ENCODE peak calls at places on chromosomes 3 and 15, in six cellular contexts. Q is trophoblast cell, C is IMR-90, W is H9, Y is mesenchymal stem cell, X is H1. D is an unnamed sample.

GRCh38 chr3:195416795-195417194 is 26.0 kb downstream of the ACAP2 start:
- DNase-seq in W (no peak), Q (peak), Y (no peak), C (no peak), X (no peak), D (no peak)

GRCh38 chr3:191412764-191413163 is 48.2 kb upstream of the PYDC2 start:
- DNase-seq in C (peak), Q (no peak), W (no peak), Y (peak), X (no peak), D (no peak)

GRCh38 chr3:99776516-99777209 is 41.0 kb upstream of the CMSS1 start:
- DNase-seq in X (no peak), C (peak), Y (no peak), Q (peak), W (no peak), D (no peak)

GRCh38 chr15:67085237-67085817 is 19.9 kb downstream of the SMAD3 start:
- DNase-seq in Y (no peak), Q (peak), W (no peak), C (no peak), X (no peak), D (no peak)

GRCh38 chr3:19065027-19065426 is 83.3 kb upstream of the KCNH8 start:
- DNase-seq in X (no peak), W (no peak), C (no peak), Y (no peak), Q (no peak), D (peak)

GRCh38 chr3:182697345-182697919 is 95.9 kb upstream of the ATP11B start:
- DNase-seq in C (no peak), Q (no peak), X (no peak), W (no peak), Y (no peak), D (no peak)

GRCh38 chr3:126959921-126960603 is 22.9 kb upstream of the PLXNA1 start:
- DNase-seq in W (peak), Q (no peak), Y (peak), C (peak), X (no peak), D (no peak)

GRCh38 chr3:140724856-140725812 is 47.3 kb downstream of the TRIM42 start:
- DNase-seq in C (no peak), W (no peak), Q (no peak), Y (no peak), X (no peak), D (no peak)

GRCh38 chr3:47664519-47664918 is 85.9 kb upstream of the CSPG5 start:
- DNase-seq in X (no peak), C (no peak), Y (peak), Q (no peak), W (no peak), D (no peak)

GRCh38 chr15:34119291-34119690 is 17.4 kb downstream of the PGBD4 start:
- DNase-seq in X (no peak), Q (peak), Y (peak), C (no peak), W (no peak), D (no peak)

GRCh38 chr3:12946134-12946533 is 104.8 kb upstream of the RPL32 start:
- DNase-seq in C (no peak), Y (no peak), W (no peak), X (no peak), Q (no peak), D (no peak)

GRCh38 chr15:31325432-31325975 is 1.1 kb upstream of the KLF13 start:
- DNase-seq in Q (no peak), W (no peak), Y (no peak), C (peak), X (no peak), D (no peak)

DNA sequence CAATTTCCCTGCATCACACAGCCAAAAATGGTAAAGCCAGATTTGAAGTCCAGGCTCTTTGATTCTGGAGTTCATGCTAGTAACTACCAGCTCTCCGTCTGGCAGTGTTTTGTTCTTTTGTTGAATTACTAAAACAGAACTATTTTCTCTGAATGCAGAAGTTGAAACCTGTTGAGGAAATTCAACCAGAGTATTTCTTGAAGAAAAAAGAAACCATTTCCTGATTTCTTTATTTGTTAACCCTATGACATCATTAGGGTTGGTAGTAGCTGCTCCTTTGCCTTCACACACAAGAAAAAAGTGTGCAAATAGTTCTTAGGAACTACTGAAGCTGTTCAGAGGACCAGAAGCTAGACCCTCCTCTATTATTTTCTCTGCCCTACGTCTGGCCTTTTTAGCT is 34.4 kb downstream of the CRTC3 start:
- DNase-seq in Y (no peak), X (no peak), W (no peak), Q (no peak), C (no peak), D (no peak)
- H3K4me2 ChIP-seq in Y (no peak), X (no peak), W (no peak), Q (no peak), C (no peak), D (no peak)

DNA sequence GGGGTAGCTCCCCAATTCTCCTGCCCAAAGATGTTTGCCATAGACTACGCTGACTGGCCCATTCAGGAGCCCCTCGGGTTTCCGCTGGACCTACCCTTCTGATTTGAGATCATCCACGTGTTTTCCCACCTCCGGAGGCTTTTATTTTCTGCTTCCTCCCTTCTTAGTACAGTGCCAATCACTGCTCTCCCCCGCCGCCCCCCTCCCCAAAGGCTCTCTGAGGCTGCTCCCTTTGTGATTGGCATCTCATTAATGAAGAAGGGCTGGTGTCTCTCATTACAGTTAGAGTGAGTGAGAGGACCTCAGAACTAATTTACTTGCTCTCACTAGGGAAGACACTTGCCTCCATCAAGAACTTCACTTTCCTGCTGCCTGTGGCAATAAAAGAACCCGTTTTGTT is 284.7 kb upstream of the ICE2 start:
- DNase-seq in C (no peak), X (no peak), Q (no peak), Y (no peak), W (no peak), D (no peak)
- H3K27ac ChIP-seq in C (no peak), X (no peak), Q (no peak), Y (no peak), W (no peak), D (no peak)

GRCh38 chr3:82085356-82085755 is 323.9 kb upstream of the GBE1 start:
- DNase-seq in Q (no peak), W (no peak), X (no peak), C (no peak), Y (no peak), D (no peak)
- H3K14ac ChIP-seq in Q (no peak), W (no peak), X (no peak), C (no peak), Y (no peak), D (no peak)

DNA sequence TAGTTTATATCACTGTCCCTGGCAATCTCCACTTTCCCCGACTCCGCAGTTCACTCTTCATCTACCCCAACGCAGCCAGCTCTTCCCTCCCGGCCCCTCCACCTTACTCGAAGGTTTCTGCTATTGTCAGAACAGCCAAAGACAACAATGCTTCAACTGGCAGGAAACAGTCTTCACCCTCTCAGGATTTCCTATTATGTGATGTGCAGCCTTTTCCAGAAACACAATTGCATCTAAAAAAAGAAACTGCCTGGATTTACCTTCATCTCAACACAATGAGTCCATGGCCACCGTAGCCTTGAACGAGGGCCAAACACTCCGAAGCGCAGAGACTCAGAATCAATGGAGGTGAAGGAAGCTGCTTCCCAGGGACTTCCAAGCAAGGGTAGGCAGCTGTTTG is 182.1 kb upstream of the TSC22D2 start:
- DNase-seq in C (no peak), X (no peak), Y (no peak), W (no peak), Q (no peak), D (no peak)
- H3K4me2 ChIP-seq in C (no peak), X (no peak), Y (no peak), W (no peak), Q (no peak), D (no peak)

GRCh38 chr3:11640009-11640673 is 3.6 kb downstream of the VGLL4 start:
- DNase-seq in Y (no peak), W (no peak), Q (no peak), C (peak), X (no peak), D (no peak)
- H3K27ac ChIP-seq in Y (no peak), W (no peak), Q (no peak), C (peak), X (no peak), D (no peak)

GRCh38 chr3:63349583-63350177 is 71.6 kb downstream of the SYNPR start:
- DNase-seq in Y (peak), C (peak), W (peak), Q (peak), X (no peak), D (peak)
- H3K14ac ChIP-seq in Y (no peak), C (no peak), W (no peak), Q (no peak), X (no peak), D (no peak)

GRCh38 chr3:118110196-118110595 is 924.5 kb downstream of the IGSF11 start:
- DNase-seq in Q (no peak), X (no peak), W (no peak), Y (no peak), C (peak), D (no peak)
- H3K4me2 ChIP-seq in Q (no peak), X (no peak), W (no peak), Y (no peak), C (no peak), D (no peak)

DNA sequence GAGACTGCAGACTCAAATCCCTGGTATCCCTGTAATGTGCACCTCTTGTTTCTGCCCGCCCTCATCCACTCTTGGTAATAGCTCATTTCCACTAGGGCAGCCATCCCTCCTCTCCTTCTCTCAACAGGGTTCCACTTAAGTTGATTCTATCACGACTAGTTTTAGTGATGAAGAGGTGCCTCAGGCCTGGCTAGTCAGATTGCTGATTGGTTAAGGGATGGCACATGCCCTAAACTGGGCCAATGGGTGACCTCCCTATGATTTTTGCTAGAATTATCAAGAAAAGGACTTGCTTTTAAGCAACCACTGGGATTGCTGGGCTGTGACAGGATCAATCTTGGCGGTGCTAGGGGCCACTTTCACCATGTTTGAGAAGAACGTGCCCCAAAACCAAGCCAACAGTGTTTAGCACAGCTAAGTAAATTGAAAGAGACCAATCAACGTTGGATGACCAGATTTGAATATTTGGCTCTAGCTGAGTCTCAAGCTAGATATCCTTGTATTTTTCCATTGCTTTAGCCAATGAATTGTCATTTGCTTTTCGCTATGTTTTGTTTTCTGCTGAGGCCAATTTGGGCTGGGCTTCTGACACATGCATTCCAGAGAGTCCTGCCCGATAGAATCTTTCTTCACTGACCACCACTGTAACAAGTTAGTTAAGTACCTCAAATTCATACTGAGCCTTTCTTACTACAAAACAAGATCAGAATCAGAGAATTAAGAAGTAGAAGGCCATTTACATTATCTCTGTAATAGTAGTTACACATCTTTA is 131.0 kb downstream of the PDZRN3 start:
- DNase-seq in Y (peak), W (no peak), X (no peak), C (peak), Q (peak), D (no peak)
- H3K27ac ChIP-seq in Y (peak), W (no peak), X (no peak), C (no peak), Q (no peak), D (no peak)

GRCh38 chr3:35065891-35066290 is 573.4 kb upstream of the ARPP21 start:
- DNase-seq in C (no peak), X (no peak), Q (no peak), Y (no peak), W (no peak), D (no peak)

GRCh38 chr3:35067750-35068149 is 571.6 kb upstream of the ARPP21 start:
- DNase-seq in X (no peak), Q (no peak), W (no peak), C (no peak), Y (no peak), D (no peak)

GRCh38 chr3:35070088-35070487 is 569.2 kb upstream of the ARPP21 start:
- DNase-seq in C (no peak), Q (no peak), X (no peak), Y (no peak), W (no peak), D (no peak)

GRCh38 chr3:35064761-35065160 is 574.6 kb upstream of the ARPP21 start:
- DNase-seq in Q (no peak), W (no peak), Y (no peak), C (no peak), X (no peak), D (no peak)
- H3K14ac ChIP-seq in Q (no peak), W (no peak), Y (no peak), C (no peak), X (no peak), D (no peak)

DNA sequence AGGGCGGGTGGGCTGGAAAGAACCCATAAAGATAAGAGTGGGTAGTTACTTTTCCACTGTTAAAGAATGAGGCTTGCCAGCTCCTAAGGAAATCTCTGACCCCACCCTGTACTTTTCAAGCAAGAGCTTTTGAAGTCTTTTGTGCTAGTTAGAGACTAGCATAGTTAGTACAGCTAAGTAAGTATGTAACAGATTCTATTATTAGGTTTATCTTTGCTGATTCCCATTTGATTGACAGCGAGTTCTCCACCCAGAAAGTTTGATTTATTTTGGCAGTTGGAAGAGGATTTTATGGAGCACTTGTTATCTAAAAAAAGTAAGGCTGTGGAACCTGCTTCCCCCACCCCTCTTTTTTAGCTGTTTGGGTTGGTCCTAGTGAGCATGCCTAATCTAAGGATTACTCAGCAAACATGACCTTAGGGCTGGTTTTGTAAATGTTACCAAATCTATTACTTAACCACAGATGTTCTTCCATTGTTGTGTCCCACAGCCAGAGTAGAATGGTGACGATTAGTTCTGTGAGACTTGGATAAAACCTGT is 57.6 kb downstream of the FNDC3B start:
- DNase-seq in X (no peak), C (peak), Q (peak), Y (peak), W (no peak), D (no peak)
- H3K4me2 ChIP-seq in X (no peak), C (no peak), Q (no peak), Y (no peak), W (no peak), D (no peak)